ENCODE peak calls at places on chromosomes 13 and 19, in eight cellular contexts. G, J, U, W, B, M, H and P are unnamed samples.

GRCh38 chr13:89726690-89727435 is 1620.6 kb upstream of the MIR17HG start:
- DNase-seq in M (no peak), J (no peak), W (no peak), H (no peak), B (no peak), U (peak; percentile 22), G (no peak), P (no peak)

GRCh38 chr19:18390075-18390909 is 4.3 kb downstream of the GDF15 start:
- DNase-seq in H (no peak), M (no peak), W (no peak), J (no peak), B (no peak), G (no peak), U (peak; percentile 83), P (no peak)

GRCh38 chr19:56348289-56348877 is 33.7 kb upstream of the ZSCAN5A start:
- DNase-seq in H (peak; percentile 68), U (peak; percentile 30), W (no peak), M (no peak), B (no peak), G (no peak), J (no peak), P (no peak)

GRCh38 chr13:64591981-64592380 is 2638.2 kb downstream of the PCDH9 start:
- DNase-seq in J (no peak), U (no peak), M (no peak), G (no peak), W (no peak), B (no peak), H (no peak), P (no peak)

GRCh38 chr19:30356951-30357579 is 15.1 kb upstream of the ZNF536 start:
- DNase-seq in G (peak; percentile 14), B (no peak), U (no peak), W (no peak), H (no peak), M (no peak), J (no peak), P (peak; percentile 8)

GRCh38 chr13:98447881-98448641 is 128.8 kb downstream of the STK24 start:
- DNase-seq in W (peak; percentile 66), U (peak; percentile 45), H (peak; percentile 21), B (peak; percentile 51), M (no peak), G (no peak), J (no peak), P (no peak)

GRCh38 chr13:106595623-106596022 is 27.7 kb upstream of the ARGLU1 start:
- DNase-seq in M (no peak), B (no peak), G (no peak), W (no peak), U (no peak), H (no peak), J (no peak), P (no peak)

GRCh38 chr19:20247016-20247683 is 80.1 kb downstream of the ZNF486 start:
- DNase-seq in G (no peak), J (peak; percentile 51), B (peak; percentile 62), H (no peak), U (no peak), M (no peak), W (no peak), P (no peak)

GRCh38 chr19:17576758-17577532 is 21.5 kb downstream of the COLGALT1 start:
- DNase-seq in B (peak; percentile 61), H (peak; percentile 98), W (peak; percentile 64), J (no peak), U (peak; percentile 84), M (no peak), G (no peak), P (peak; percentile 87)

GRCh38 chr13:106997696-106998095 is 429.8 kb upstream of the ARGLU1 start:
- DNase-seq in J (no peak), U (no peak), W (no peak), H (no peak), B (no peak), G (no peak), M (no peak), P (no peak)

GRCh38 chr19:57350877-57351805 is at the start of gene ZNF304:
- DNase-seq in G (peak; percentile 97), M (peak; percentile 97), H (peak; percentile 95), B (peak; percentile 89), U (peak; percentile 94), J (peak; percentile 93), W (peak; percentile 87), P (peak; percentile 75)

GRCh38 chr19:4715529-4716221 is 8.0 kb downstream of the DPP9 start:
- DNase-seq in M (no peak), B (no peak), U (no peak), J (peak; percentile 90), G (no peak), H (no peak), W (no peak), P (no peak)

GRCh38 chr19:35123573-35123972 is 8.0 kb downstream of the FXYD3 start:
- DNase-seq in J (peak; percentile 90), H (no peak), G (peak; percentile 85), M (no peak), B (no peak), U (no peak), W (peak; percentile 67), P (peak; percentile 78)

GRCh38 chr19:582497-583197 is 7.0 kb upstream of the HCN2 start:
- DNase-seq in J (no peak), M (no peak), G (no peak), W (no peak), H (peak; percentile 15), B (no peak), U (no peak), P (no peak)

GRCh38 chr19:7554990-7555864 is 19.7 kb downstream of the PNPLA6 start:
- DNase-seq in U (peak; percentile 34), M (no peak), W (no peak), B (no peak), H (peak; percentile 41), J (no peak), G (no peak), P (no peak)

GRCh38 chr19:49888478-49888901 is 8.2 kb downstream of the IL4I1 start:
- DNase-seq in B (no peak), G (no peak), H (no peak), W (no peak), U (no peak), M (no peak), J (no peak), P (no peak)

GRCh38 chr13:39245688-39246087 is 207.4 kb downstream of the NHLRC3 start:
- DNase-seq in U (no peak), G (no peak), H (no peak), B (no peak), J (no peak), M (no peak), W (no peak), P (no peak)

GRCh38 chr19:32397736-32398135 is 7.8 kb upstream of the DPY19L3 start:
- DNase-seq in W (no peak), B (no peak), J (no peak), U (peak; percentile 45), H (no peak), G (no peak), M (peak; percentile 74), P (no peak)

GRCh38 chr13:43484432-43485225 is 302.1 kb downstream of the ENOX1 start:
- DNase-seq in J (no peak), M (no peak), B (no peak), W (peak; percentile 27), U (no peak), H (no peak), G (no peak), P (no peak)

GRCh38 chr19:45251452-45252354 is 632 bp downstream of the MARK4 start:
- DNase-seq in U (no peak), G (no peak), W (no peak), J (no peak), B (peak; percentile 36), M (no peak), H (no peak), P (no peak)

GRCh38 chr19:34213283-34213682 is 41.0 kb downstream of the LSM14A start:
- DNase-seq in H (no peak), J (no peak), G (no peak), W (no peak), U (no peak), M (no peak), B (no peak), P (no peak)

GRCh38 chr19:2507109-2507508 is 31.2 kb downstream of the GADD45B start:
- DNase-seq in J (peak; percentile 65), W (no peak), M (no peak), H (peak; percentile 45), G (no peak), U (peak; percentile 95), B (no peak), P (no peak)
- TF ChIP-seq EP300 in J (no peak), W (peak; percentile 29), M (no peak), H (no peak), G (no peak), U (peak; percentile 71), B (no peak), P (peak; percentile 84)

GRCh38 chr19:39432677-39433025 is 3.1 kb downstream of the RPS16 start:
- DNase-seq in W (no peak), U (no peak), H (no peak), B (no peak), G (no peak), M (no peak), J (no peak), P (no peak)

GRCh38 chr19:39430675-39431593 is 4.8 kb downstream of the RPS16 start:
- DNase-seq in W (no peak), U (peak; percentile 100), B (peak; percentile 27), H (peak; percentile 81), J (no peak), G (no peak), M (no peak), P (no peak)

GRCh38 chr19:39434123-39435076 is 1.3 kb downstream of the RPS16 start:
- DNase-seq in H (no peak), B (no peak), M (no peak), J (no peak), U (peak; percentile 38), G (no peak), W (no peak), P (no peak)

GRCh38 chr19:39435499-39436349 is at the start of gene RPS16:
- DNase-seq in J (peak; percentile 99), M (peak; percentile 99), U (peak; percentile 100), B (peak; percentile 99), G (peak; percentile 100), H (peak; percentile 99), W (peak; percentile 96), P (peak; percentile 99)

GRCh38 chr19:39433480-39434079 is 2.2 kb downstream of the RPS16 start:
- DNase-seq in W (no peak), G (no peak), H (no peak), U (peak; percentile 20), J (no peak), B (no peak), M (no peak), P (no peak)
- TF ChIP-seq POLR2A in W (no peak), G (no peak), H (peak; percentile 26), U (no peak), J (no peak), B (no peak), M (no peak), P (no peak)

DNA sequence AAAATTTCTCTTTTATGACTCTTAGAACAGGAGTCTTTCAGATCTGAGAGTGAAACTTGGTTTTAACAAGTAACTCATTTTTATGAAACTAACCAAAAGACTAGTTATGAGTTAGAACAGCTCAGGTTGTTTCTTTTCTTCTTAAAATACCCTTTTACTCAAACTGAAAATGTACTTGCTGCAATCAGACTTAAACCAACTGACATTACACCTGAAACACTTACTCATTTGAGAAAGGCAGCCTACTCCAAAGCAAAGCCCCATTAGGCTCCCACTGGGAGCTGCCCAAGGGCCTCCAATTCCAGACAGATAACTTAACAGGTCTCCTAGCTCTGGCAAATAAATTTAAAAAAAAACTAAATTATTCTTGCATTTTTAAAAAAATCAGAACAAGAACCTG is 3.6 kb downstream of the FOXO1 start:
- DNase-seq in W (no peak), H (no peak), J (no peak), G (no peak), M (no peak), B (no peak), U (no peak), P (no peak)
- H3K27ac ChIP-seq in W (peak overlapping the region; percentile 99), H (no peak overlapping the region), J (peak overlapping the region; percentile 96), G (peak overlapping the region; percentile 98), M (peak overlapping the region; percentile 100), B (no peak overlapping the region), U (no peak overlapping the region), P (peak overlapping the region; percentile 100)

GRCh38 chr19:46746281-46746965 is at the start of gene STRN4:
- DNase-seq in H (peak; percentile 72), U (no peak), J (peak; percentile 67), M (no peak), W (no peak), G (no peak), B (peak; percentile 66), P (no peak)
- TF ChIP-seq EP300 in H (no peak), U (no peak), J (no peak), M (no peak), W (no peak), G (no peak), B (no peak), P (no peak)